ENCODE peak calls at places on chromosome 19, in five cellular contexts. J is stomach, S is GM23338, Z is GM12878, N is H1. W is an unnamed sample.

GRCh38 chr19:52028027-52028779 is at the start of gene ZNF614:
- DNase-seq in J (peak; percentile 87), S (peak; percentile 93), Z (peak; percentile 49), N (no peak), W (peak; percentile 71)

GRCh38 chr19:5996598-5997320 is 18.8 kb upstream of the RANBP3 start:
- DNase-seq in J (no peak), S (no peak), Z (no peak), N (no peak), W (no peak)

GRCh38 chr19:1407662-1408299 is 395 bp downstream of the DAZAP1 start:
- DNase-seq in J (no peak), S (no peak), Z (no peak), N (no peak), W (no peak)

GRCh38 chr19:19580417-19580816 is 38.1 kb downstream of the PBX4 start:
- DNase-seq in J (peak; percentile 63), S (no peak), Z (no peak), N (no peak), W (no peak)

GRCh38 chr19:15575406-15575805 is 39.6 kb upstream of the CYP4F8 start:
- DNase-seq in J (no peak), S (no peak), Z (no peak), N (no peak), W (no peak)

GRCh38 chr19:28537896-28538295 is 675.1 kb downstream of the UQCRFS1 start:
- DNase-seq in J (no peak), S (no peak), Z (no peak), N (no peak), W (no peak)

GRCh38 chr19:46824887-46825730 is 25.5 kb downstream of the AP2S1 start:
- DNase-seq in J (no peak), S (no peak), Z (no peak), N (no peak), W (no peak)

GRCh38 chr19:17418710-17419109 is 1.1 kb upstream of the MVB12A start:
- DNase-seq in J (no peak), S (no peak), Z (no peak), N (no peak), W (no peak)

GRCh38 chr19:34452671-34453253 is 24.6 kb downstream of the UBA2 start:
- DNase-seq in J (no peak), S (no peak), Z (no peak), N (no peak), W (no peak)

GRCh38 chr19:54338521-54338920 is 441 bp downstream of the LILRA4 start:
- DNase-seq in J (no peak), S (no peak), Z (no peak), N (no peak), W (no peak)

GRCh38 chr19:49362048-49362925 is at the start of gene TEAD2:
- DNase-seq in J (peak; percentile 73), S (peak; percentile 89), Z (no peak), N (no peak), W (no peak)

GRCh38 chr19:54517483-54517882 is 14.9 kb downstream of the LAIR2 start:
- DNase-seq in J (peak; percentile 37), S (peak; percentile 78), Z (no peak), N (no peak), W (peak; percentile 63)

GRCh38 chr19:28396259-28396940 is 816.6 kb downstream of the UQCRFS1 start:
- DNase-seq in J (no peak), S (peak; percentile 49), Z (no peak), N (no peak), W (no peak)

GRCh38 chr19:8988204-8988603 is 22.0 kb downstream of the MUC16 start:
- DNase-seq in J (no peak), S (peak; percentile 78), Z (no peak), N (no peak), W (no peak)

GRCh38 chr19:512548-513365 is 5.5 kb downstream of the TPGS1 start:
- DNase-seq in J (no peak), S (no peak), Z (no peak), N (no peak), W (no peak)

GRCh38 chr19:30319411-30319810 is 52.8 kb upstream of the ZNF536 start:
- DNase-seq in J (no peak), S (no peak), Z (no peak), N (no peak), W (no peak)

GRCh38 chr19:6530385-6531162 is at the start of gene TNFSF9:
- DNase-seq in J (peak; percentile 89), S (peak; percentile 87), Z (no peak), N (no peak), W (peak; percentile 72)

GRCh38 chr19:9037415-9038062 is 27.3 kb upstream of the MUC16 start:
- DNase-seq in J (no peak), S (no peak), Z (no peak), N (no peak), W (no peak)

GRCh38 chr19:49676136-49676689 is 858 bp upstream of the PRMT1 start:
- DNase-seq in J (peak; percentile 84), S (peak; percentile 94), Z (peak; percentile 84), N (peak; percentile 82), W (peak; percentile 86)

GRCh38 chr19:32702010-32702409 is 10.4 kb downstream of the NUDT19 start:
- DNase-seq in J (peak; percentile 66), S (peak; percentile 30), Z (no peak), N (no peak), W (no peak)

GRCh38 chr19:55456347-55456746 is 5.1 kb downstream of the ISOC2 start:
- DNase-seq in J (no peak), S (no peak), Z (no peak), N (no peak), W (no peak)

GRCh38 chr19:8041553-8041952 is 11.0 kb upstream of the CCL25 start:
- DNase-seq in J (no peak), S (no peak), Z (no peak), N (no peak), W (no peak)

GRCh38 chr19:49132974-49133609 is 13.7 kb downstream of the PPFIA3 start:
- DNase-seq in J (peak; percentile 51), S (peak; percentile 84), Z (no peak), N (no peak), W (no peak)

GRCh38 chr19:7822910-7823515 is 7.0 kb upstream of the EVI5L start:
- DNase-seq in J (no peak), S (no peak), Z (no peak), N (no peak), W (no peak)

GRCh38 chr19:8585894-8586750 is 8.9 kb upstream of the MYO1F start:
- DNase-seq in J (peak; percentile 61), S (peak; percentile 97), Z (no peak), N (peak; percentile 64), W (no peak)

GRCh38 chr19:33492951-33493350 is 28.6 kb downstream of the PEPD start:
- DNase-seq in J (no peak), S (no peak), Z (no peak), N (no peak), W (no peak)

GRCh38 chr19:33456845-33457220 is 64.8 kb downstream of the PEPD start:
- DNase-seq in J (no peak), S (no peak), Z (no peak), N (no peak), W (peak; percentile 33)

GRCh38 chr19:43774103-43774939 is 6.5 kb downstream of the KCNN4 start:
- DNase-seq in J (peak; percentile 80), S (peak; percentile 91), Z (no peak), N (no peak), W (no peak)

GRCh38 chr19:43777163-43777700 is 3.5 kb downstream of the KCNN4 start:
- DNase-seq in J (no peak), S (no peak), Z (no peak), N (no peak), W (no peak)

GRCh38 chr19:43776285-43776684 is 4.5 kb downstream of the KCNN4 start:
- DNase-seq in J (no peak), S (no peak), Z (no peak), N (no peak), W (no peak)

GRCh38 chr19:43775299-43775890 is 5.4 kb downstream of the KCNN4 start:
- DNase-seq in J (no peak), S (no peak), Z (no peak), N (no peak), W (no peak)

DNA sequence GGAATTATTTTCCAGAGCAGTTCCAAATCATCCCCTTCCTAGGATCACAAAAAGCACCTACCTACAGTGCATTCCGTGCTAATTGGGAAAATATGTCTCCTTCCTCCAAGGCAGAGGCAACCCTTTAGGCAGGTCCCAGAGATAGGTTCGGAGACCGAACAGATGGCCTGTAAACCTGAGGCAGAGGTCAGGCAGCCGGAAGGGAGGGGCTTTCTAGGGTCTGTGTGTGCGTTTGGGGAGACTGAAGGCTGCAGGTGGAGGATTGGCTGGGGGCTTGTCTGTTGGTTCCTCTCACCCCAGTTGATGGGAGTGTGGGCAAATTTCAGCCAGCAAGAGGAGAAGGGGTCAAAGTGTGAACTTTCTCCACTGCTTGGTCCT is 7.1 kb downstream of the KCNN4 start:
- DNase-seq in J (no peak), S (peak; percentile 63), Z (no peak), N (no peak), W (no peak)
- TF ChIP-seq POLR2AphosphoS5 in J (no peak), S (no peak), Z (no peak), N (no peak), W (no peak)

DNA sequence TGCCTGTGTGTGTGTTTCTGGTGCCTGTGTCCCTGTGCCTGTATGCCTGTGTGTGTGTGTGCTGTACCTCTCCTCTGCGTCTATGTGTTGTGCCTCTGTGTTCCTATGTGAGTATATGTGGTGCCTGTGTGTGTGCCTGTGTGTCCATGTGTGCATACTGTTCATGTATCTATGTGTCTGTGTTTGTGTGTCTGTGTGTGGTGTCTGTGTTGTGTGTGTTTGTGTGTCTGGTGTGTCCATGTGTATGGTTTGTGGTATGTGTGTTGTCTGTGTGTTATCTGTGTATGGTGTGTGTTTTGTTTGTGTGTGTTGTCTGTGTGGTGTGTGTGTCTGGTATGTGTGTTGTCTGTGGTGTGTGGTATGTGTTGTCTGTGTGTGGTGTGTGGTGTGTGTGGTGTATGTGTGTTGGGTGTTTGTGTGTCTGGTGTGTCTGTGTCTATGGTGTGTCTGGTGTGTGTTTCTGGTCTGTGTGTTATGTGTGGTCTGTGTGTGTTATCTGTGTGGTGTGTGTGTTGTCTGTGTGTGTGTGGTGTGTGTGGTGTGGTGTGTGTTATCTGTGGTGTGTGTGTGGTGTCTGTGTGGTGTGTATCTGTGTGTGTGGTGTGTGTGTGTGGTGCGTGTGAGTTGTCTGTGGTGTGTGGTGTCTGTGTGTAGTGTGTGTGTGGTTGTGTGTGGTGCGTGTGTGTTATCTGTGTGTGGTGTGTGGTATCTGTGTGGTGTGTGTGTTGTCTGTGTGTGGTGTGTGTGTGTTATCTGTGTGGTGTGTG is 20.4 kb downstream of the HDGFL2 start:
- DNase-seq in J (no peak), S (no peak), Z (no peak), N (no peak), W (no peak)
- H3K27ac ChIP-seq in J (no peak overlapping the region), S (no peak overlapping the region), Z (no peak overlapping the region), N (no peak overlapping the region), W (no peak overlapping the region)

GRCh38 chr19:12244370-12244769 is 50.3 kb downstream of the ZNF44 start:
- DNase-seq in J (no peak), S (peak; percentile 48), Z (no peak), N (no peak), W (no peak)
- TF ChIP-seq CTCF in J (no peak), S (peak; percentile 49), Z (no peak), N (no peak), W (no peak)

DNA sequence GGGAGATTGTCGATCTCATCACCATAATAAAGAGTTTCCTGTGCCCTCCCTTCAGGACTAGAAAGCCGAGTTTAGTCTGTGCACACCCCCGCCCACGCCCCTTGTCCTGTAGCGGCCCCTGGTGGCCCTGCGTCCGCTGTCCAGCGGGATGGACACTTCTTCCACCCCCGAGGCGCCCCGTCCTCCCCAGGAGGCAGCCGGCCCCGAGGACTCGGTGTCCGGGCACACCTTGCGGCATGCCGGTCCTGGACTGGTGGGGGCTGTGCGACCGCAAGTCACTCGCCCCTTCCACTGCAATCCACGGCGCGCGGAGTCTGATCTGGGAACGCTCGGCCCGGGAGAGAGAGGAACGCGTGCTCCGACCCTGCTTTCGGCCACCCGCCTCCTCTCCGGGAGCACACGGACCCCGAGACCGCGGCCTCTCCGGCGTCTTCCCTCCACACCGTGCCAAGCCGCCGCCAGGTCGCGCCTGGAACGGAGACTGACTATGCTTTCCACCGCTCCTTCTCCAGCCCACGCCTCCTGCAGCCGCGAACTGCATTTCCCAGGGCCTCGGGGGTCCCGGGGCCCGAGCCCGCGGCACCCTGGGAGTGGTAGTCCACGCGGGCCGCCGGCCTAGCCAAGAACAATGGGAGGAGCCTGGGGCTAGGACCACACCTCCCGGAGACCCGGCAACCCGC is 678 bp upstream of the KMT2B start:
- DNase-seq in J (peak; percentile 87), S (peak; percentile 99), Z (peak; percentile 77), N (peak; percentile 92), W (peak; percentile 93)
- TF ChIP-seq POLR2AphosphoS5 in J (no peak), S (peak; percentile 61), Z (no peak), N (peak; percentile 64), W (no peak)